ENCODE peak calls at places on chromosomes 2 and 18, in eight cellular contexts. O, E, D, I, W, Y, L and U are unnamed samples. For H3K4me1, the result is how much of the 10 kb centered on the place peaks cover.

GRCh38 chr2:239459581-239459980 is 58.8 kb upstream of the HDAC4 start:
- DNase-seq in O (no peak), E (no peak), D (peak), I (no peak), W (no peak), Y (no peak), L (no peak), U (no peak)

GRCh38 chr2:138814123-138814883 is 34.1 kb upstream of the NXPH2 start:
- DNase-seq in O (no peak), E (no peak), D (no peak), I (peak), W (no peak), Y (no peak), L (no peak), U (no peak)

GRCh38 chr2:234355798-234356365 is 141.0 kb downstream of the ARL4C start:
- DNase-seq in O (no peak), E (no peak), D (no peak), I (no peak), W (no peak), Y (no peak), L (no peak), U (no peak)

GRCh38 chr2:236180831-236181453 is 12.8 kb upstream of the GBX2 start:
- DNase-seq in O (no peak), E (peak), D (no peak), I (peak), W (peak), Y (no peak), L (no peak), U (no peak)

GRCh38 chr18:3245853-3246635 is 1.6 kb upstream of the MYL12A start:
- DNase-seq in O (peak), E (peak), D (peak), I (peak), W (peak), Y (peak), L (peak), U (peak)

GRCh38 chr18:26429535-26429934 is 118.8 kb downstream of the KCTD1 start:
- DNase-seq in O (no peak), E (peak), D (no peak), I (peak), W (no peak), Y (no peak), L (no peak), U (no peak)

GRCh38 chr2:66569321-66569851 is 134.5 kb downstream of the MEIS1 start:
- DNase-seq in O (no peak), E (peak), D (no peak), I (no peak), W (no peak), Y (no peak), L (no peak), U (no peak)

GRCh38 chr2:72781500-72781899 is 44.3 kb downstream of the EXOC6B start:
- DNase-seq in O (no peak), E (peak), D (no peak), I (no peak), W (no peak), Y (no peak), L (no peak), U (no peak)

GRCh38 chr18:9638886-9639285 is 24.5 kb upstream of the PPP4R1 start:
- DNase-seq in O (no peak), E (no peak), D (no peak), I (no peak), W (no peak), Y (no peak), L (no peak), U (no peak)

GRCh38 chr2:151869296-151869695 is 41.1 kb upstream of the ARL5A start:
- DNase-seq in O (no peak), E (no peak), D (no peak), I (no peak), W (no peak), Y (no peak), L (no peak), U (no peak)

GRCh38 chr18:40882468-40882867 is 1072.6 kb upstream of the PIK3C3 start:
- DNase-seq in O (no peak), E (no peak), D (no peak), I (no peak), W (no peak), Y (no peak), L (no peak), U (no peak)

GRCh38 chr2:160876029-160876428 is 284.2 kb upstream of the TANK start:
- DNase-seq in O (no peak), E (no peak), D (no peak), I (no peak), W (no peak), Y (no peak), L (no peak), U (no peak)

GRCh38 chr18:58865714-58866113 is 1.0 kb downstream of the ZNF532 start:
- DNase-seq in O (no peak), E (no peak), D (no peak), I (no peak), W (no peak), Y (no peak), L (no peak), U (no peak)

GRCh38 chr18:58513615-58514014 is 115.3 kb downstream of the ALPK2 start:
- DNase-seq in O (no peak), E (no peak), D (no peak), I (no peak), W (no peak), Y (no peak), L (no peak), U (no peak)

GRCh38 chr2:67215214-67215613 is 181.9 kb upstream of the ETAA1 start:
- DNase-seq in O (no peak), E (peak), D (no peak), I (peak), W (peak), Y (no peak), L (no peak), U (no peak)

GRCh38 chr2:241546771-241547498 is 11.6 kb upstream of the BOK start:
- DNase-seq in O (no peak), E (peak), D (no peak), I (peak), W (peak), Y (no peak), L (no peak), U (no peak)

GRCh38 chr18:58716046-58716766 is 44.9 kb downstream of the MALT1 start:
- DNase-seq in O (no peak), E (no peak), D (no peak), I (no peak), W (no peak), Y (no peak), L (no peak), U (no peak)

GRCh38 chr2:85924522-85924921 is 35.7 kb upstream of the ST3GAL5 start:
- DNase-seq in O (peak), E (peak), D (peak), I (no peak), W (peak), Y (peak), L (no peak), U (no peak)

GRCh38 chr2:127196998-127197397 is 23.1 kb downstream of the CYP27C1 start:
- DNase-seq in O (no peak), E (no peak), D (no peak), I (peak), W (no peak), Y (no peak), L (no peak), U (no peak)

GRCh38 chr2:84938194-84938879 is 32.6 kb upstream of the KCMF1 start:
- DNase-seq in O (no peak), E (no peak), D (no peak), I (no peak), W (no peak), Y (no peak), L (no peak), U (peak)

GRCh38 chr2:240735476-240735875 is 43.8 kb downstream of the AQP12A start:
- DNase-seq in O (no peak), E (no peak), D (no peak), I (no peak), W (no peak), Y (no peak), L (no peak), U (no peak)

GRCh38 chr2:230990899-230991150 is 5.1 kb upstream of the SPATA3 start:
- DNase-seq in O (no peak), E (no peak), D (no peak), I (no peak), W (no peak), Y (no peak), L (no peak), U (no peak)

GRCh38 chr2:27461118-27461517 is 18.9 kb downstream of the KRTCAP3 start:
- DNase-seq in O (no peak), E (no peak), D (no peak), I (no peak), W (no peak), Y (peak), L (no peak), U (no peak)

GRCh38 chr18:7590800-7591560 is 23.9 kb downstream of the PTPRM start:
- DNase-seq in O (no peak), E (no peak), D (no peak), I (no peak), W (no peak), Y (no peak), L (no peak), U (no peak)

GRCh38 chr2:231093956-231094355 is 30.9 kb downstream of the HTR2B start:
- DNase-seq in O (no peak), E (no peak), D (no peak), I (no peak), W (no peak), Y (no peak), L (no peak), U (no peak)

GRCh38 chr2:79511320-79511951 is 1.4 kb upstream of the CTNNA2 start:
- DNase-seq in O (no peak), E (peak), D (no peak), I (peak), W (no peak), Y (no peak), L (no peak), U (no peak)

GRCh38 chr2:176280156-176280555 is 10.9 kb downstream of the MTX2 start:
- DNase-seq in O (no peak), E (no peak), D (no peak), I (no peak), W (no peak), Y (no peak), L (no peak), U (no peak)

GRCh38 chr18:47775961-47776360 is 154.5 kb downstream of the SMAD2 start:
- DNase-seq in O (no peak), E (peak), D (no peak), I (peak), W (no peak), Y (no peak), L (no peak), U (no peak)

GRCh38 chr2:234033174-234033573 is 17.3 kb upstream of the SPP2 start:
- DNase-seq in O (no peak), E (peak), D (no peak), I (no peak), W (no peak), Y (no peak), L (no peak), U (no peak)

GRCh38 chr18:23837591-23837990 is 148.3 kb downstream of the LAMA3 start:
- DNase-seq in O (no peak), E (peak), D (no peak), I (no peak), W (peak), Y (peak), L (no peak), U (no peak)

GRCh38 chr18:41645600-41646360 is 309.3 kb upstream of the PIK3C3 start:
- DNase-seq in O (no peak), E (no peak), D (no peak), I (no peak), W (no peak), Y (no peak), L (no peak), U (no peak)

DNA sequence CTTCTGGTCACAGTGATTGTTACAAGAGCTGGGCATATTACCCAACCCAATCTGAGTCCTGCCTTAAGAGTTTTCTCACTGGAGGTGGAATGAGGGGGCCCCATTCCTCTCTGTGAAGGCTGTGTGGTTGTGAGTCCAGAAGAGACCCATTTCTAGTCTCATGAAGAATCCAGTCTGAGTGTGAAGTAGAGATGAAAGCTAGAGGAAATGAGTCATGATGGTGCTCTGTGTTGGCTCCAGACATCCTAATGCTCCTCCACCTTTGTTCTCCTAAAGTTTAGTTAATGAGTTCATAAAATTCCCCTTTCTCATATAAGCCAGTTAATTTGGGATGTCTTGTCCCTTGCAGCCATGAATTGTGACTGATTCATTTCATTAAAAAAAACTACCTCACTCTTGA is 50.8 kb upstream of the RASGRP3 start:
- DNase-seq in O (no peak), E (no peak), D (no peak), I (no peak), W (no peak), Y (no peak), L (no peak), U (no peak)
- H3K4me1 ChIP-seq in O (under half), E (under half), D (under half), I (under half), W (under half), Y (under half), L (under half), U (under half)

GRCh38 chr2:47187124-47187523 is 32.0 kb upstream of the STPG4 start:
- DNase-seq in O (no peak), E (no peak), D (no peak), I (no peak), W (no peak), Y (no peak), L (no peak), U (no peak)

GRCh38 chr2:47189635-47190034 is 34.5 kb upstream of the STPG4 start:
- DNase-seq in O (no peak), E (peak), D (no peak), I (no peak), W (no peak), Y (no peak), L (no peak), U (no peak)

GRCh38 chr2:47193607-47194006 is 38.5 kb upstream of the STPG4 start:
- DNase-seq in O (no peak), E (no peak), D (no peak), I (no peak), W (no peak), Y (no peak), L (no peak), U (no peak)

GRCh38 chr2:47194410-47194809 is 39.3 kb upstream of the STPG4 start:
- DNase-seq in O (no peak), E (no peak), D (no peak), I (no peak), W (no peak), Y (no peak), L (no peak), U (no peak)

GRCh38 chr2:47190188-47190818 is 35.2 kb upstream of the STPG4 start:
- DNase-seq in O (no peak), E (no peak), D (no peak), I (no peak), W (no peak), Y (no peak), L (no peak), U (no peak)
- H3K27ac ChIP-seq in O (no peak), E (peak), D (peak), I (no peak), W (no peak), Y (no peak), L (peak), U (no peak)

GRCh38 chr2:98907966-98908905 is 27.8 kb downstream of the CRACDL start:
- DNase-seq in O (no peak), E (no peak), D (no peak), I (no peak), W (no peak), Y (no peak), L (no peak), U (no peak)

GRCh38 chr2:98910349-98911125 is 25.5 kb downstream of the CRACDL start:
- DNase-seq in O (no peak), E (no peak), D (no peak), I (no peak), W (no peak), Y (no peak), L (no peak), U (no peak)

GRCh38 chr2:98908909-98909308 is 27.1 kb downstream of the CRACDL start:
- DNase-seq in O (no peak), E (peak), D (no peak), I (no peak), W (no peak), Y (no peak), L (no peak), U (no peak)

GRCh38 chr2:98911126-98911375 is 25.0 kb downstream of the CRACDL start:
- DNase-seq in O (no peak), E (no peak), D (no peak), I (no peak), W (no peak), Y (no peak), L (no peak), U (no peak)

GRCh38 chr2:98909381-98910211 is 26.4 kb downstream of the CRACDL start:
- DNase-seq in O (peak), E (peak), D (peak), I (peak), W (peak), Y (no peak), L (no peak), U (no peak)
- H3K4me1 ChIP-seq in O (under half), E (under half), D (under half), I (under half), W (under half), Y (under half), L (half or more), U (under half)

GRCh38 chr18:28767781-28768211 is 590.9 kb upstream of the CDH2 start:
- DNase-seq in O (no peak), E (peak), D (no peak), I (no peak), W (no peak), Y (no peak), L (no peak), U (no peak)
- H3K27ac ChIP-seq in O (no peak), E (no peak), D (no peak), I (no peak), W (no peak), Y (no peak), L (peak), U (no peak)

DNA sequence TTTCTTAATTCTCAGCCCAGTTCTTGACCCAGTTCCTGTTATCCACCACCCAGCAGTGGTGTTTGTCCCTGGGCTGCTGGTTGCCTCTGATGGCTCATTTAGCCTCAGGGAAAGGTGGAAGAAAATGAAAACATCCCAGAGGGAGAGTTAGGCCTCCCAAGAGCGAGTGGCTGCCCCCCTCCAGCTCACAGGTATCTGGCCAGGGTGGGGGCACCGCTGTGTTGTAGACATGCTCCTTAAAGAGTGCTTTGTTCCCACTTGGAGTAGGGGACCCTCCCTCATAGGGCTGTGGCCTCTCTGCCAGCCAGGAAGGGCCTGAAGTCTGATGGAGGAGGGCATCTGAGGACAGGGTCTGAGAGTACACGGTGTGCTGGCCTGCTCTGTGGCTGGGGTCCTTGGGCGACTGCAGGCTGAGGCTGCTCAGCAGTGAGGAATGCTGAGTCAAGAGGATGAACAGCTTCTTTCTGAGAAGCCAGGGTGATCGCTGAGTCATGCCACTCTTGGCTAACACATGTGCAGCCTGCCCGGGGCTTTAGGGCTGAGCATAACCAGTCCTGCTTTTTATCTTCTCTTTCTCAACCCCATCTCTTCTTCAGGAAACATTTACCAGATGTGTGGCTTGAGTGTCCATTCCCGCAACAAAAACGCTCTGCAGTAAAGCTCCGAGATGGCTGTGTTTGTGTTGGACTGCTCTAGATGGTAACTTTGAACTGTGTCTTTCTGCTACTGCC is 72.4 kb downstream of the IL1R2 start:
- DNase-seq in O (peak), E (peak), D (peak), I (peak), W (peak), Y (peak), L (peak), U (no peak)
- H3K4me1 ChIP-seq in O (half or more), E (under half), D (under half), I (under half), W (under half), Y (half or more), L (under half), U (under half)

DNA sequence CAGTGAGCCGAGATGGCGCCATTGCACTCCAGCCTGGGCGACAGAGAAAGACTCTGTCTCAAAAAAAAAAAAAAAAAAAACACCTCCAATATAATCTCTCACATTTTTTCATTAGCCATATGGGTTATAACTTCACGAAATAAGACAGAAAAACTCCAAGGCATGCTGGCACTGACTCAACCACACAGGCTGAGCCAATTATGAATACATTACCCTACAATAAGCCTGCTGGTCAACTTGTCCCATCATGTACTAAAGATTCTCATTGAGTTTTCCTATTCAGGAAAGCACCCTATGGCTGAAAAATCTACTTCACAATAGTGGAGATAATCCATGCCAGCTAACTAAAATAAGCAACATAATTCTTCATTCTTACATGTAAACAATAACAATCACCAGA is 12.8 kb upstream of the MAP3K20 start:
- DNase-seq in O (no peak), E (peak), D (no peak), I (no peak), W (no peak), Y (no peak), L (no peak), U (no peak)
- H3K27ac ChIP-seq in O (no peak), E (no peak), D (no peak), I (no peak), W (no peak), Y (no peak), L (no peak), U (no peak)

GRCh38 chr2:43222472-43223146 is 3.8 kb downstream of the ZFP36L2 start:
- DNase-seq in O (no peak), E (peak), D (no peak), I (no peak), W (no peak), Y (no peak), L (no peak), U (no peak)

GRCh38 chr2:43220229-43220981 is 6.0 kb downstream of the ZFP36L2 start:
- DNase-seq in O (no peak), E (peak), D (no peak), I (no peak), W (no peak), Y (no peak), L (no peak), U (no peak)

GRCh38 chr2:43221660-43222471 is 4.5 kb downstream of the ZFP36L2 start:
- DNase-seq in O (peak), E (peak), D (peak), I (peak), W (peak), Y (peak), L (peak), U (peak)

GRCh38 chr2:43219383-43220228 is 6.8 kb downstream of the ZFP36L2 start:
- DNase-seq in O (peak), E (peak), D (peak), I (peak), W (peak), Y (peak), L (peak), U (peak)

GRCh38 chr2:43220982-43221659 is 5.3 kb downstream of the ZFP36L2 start:
- DNase-seq in O (peak), E (peak), D (no peak), I (peak), W (peak), Y (peak), L (peak), U (peak)
- H3K4me1 ChIP-seq in O (half or more), E (under half), D (under half), I (half or more), W (under half), Y (half or more), L (under half), U (under half)